ENCODE peak calls at places on chromosomes 7 and 10, in nine cellular contexts. N, A, T, L, C, J, X, D and U are unnamed samples.

GRCh38 chr10:49139000-49139865 is 5.4 kb upstream of the FAM170B start:
- DNase-seq in N (no peak), A (no peak), T (no peak), L (no peak), C (no peak), J (no peak), X (no peak), D (peak), U (no peak)

GRCh38 chr10:11587860-11588259 is 23.6 kb downstream of the USP6NL start:
- DNase-seq in N (no peak), A (no peak), T (no peak), L (no peak), C (no peak), J (no peak), X (no peak), D (no peak), U (no peak)

GRCh38 chr10:117830832-117831231 is 215.9 kb downstream of the RAB11FIP2 start:
- DNase-seq in N (no peak), A (peak), T (no peak), L (no peak), C (no peak), J (peak), X (no peak), D (no peak), U (peak)

GRCh38 chr10:11867497-11867896 is 44.3 kb downstream of the PROSER2 start:
- DNase-seq in N (no peak), A (no peak), T (no peak), L (no peak), C (no peak), J (no peak), X (no peak), D (no peak), U (no peak)

GRCh38 chr10:5317547-5318107 is 47.1 kb upstream of the UCN3 start:
- DNase-seq in N (peak), A (peak), T (no peak), L (peak), C (peak), J (no peak), X (no peak), D (peak), U (peak)

GRCh38 chr7:108109216-108109908 is 20.8 kb downstream of the LAMB4 start:
- DNase-seq in N (peak), A (no peak), T (peak), L (no peak), C (peak), J (no peak), X (peak), D (peak), U (peak)

GRCh38 chr10:56231436-56231835 is 129.6 kb downstream of the ZWINT start:
- DNase-seq in N (no peak), A (no peak), T (no peak), L (no peak), C (no peak), J (no peak), X (no peak), D (no peak), U (no peak)

GRCh38 chr7:128962837-128963236 is 25.1 kb downstream of the IRF5 start:
- DNase-seq in N (no peak), A (no peak), T (no peak), L (no peak), C (no peak), J (no peak), X (no peak), D (peak), U (no peak)

GRCh38 chr7:137789215-137789899 is 57.4 kb downstream of the DGKI start:
- DNase-seq in N (no peak), A (no peak), T (no peak), L (no peak), C (no peak), J (no peak), X (no peak), D (no peak), U (no peak)

GRCh38 chr10:74754397-74754796 is 72.0 kb upstream of the KAT6B start:
- DNase-seq in N (no peak), A (no peak), T (no peak), L (no peak), C (no peak), J (no peak), X (no peak), D (no peak), U (no peak)